ENCODE peak calls at places on chromosomes 4 and X, in six cellular contexts. Q is NCI-H1105; D is stimulated activated CD8-positive, alpha-beta memory T cell treated with anti-CD3 and anti-CD28 coated beads, Interleukin-7, amount 100 ng/mL, for 1 hour; U is activated T-helper 1 cell treated with anti-CD3 and anti-CD28 coated beads, Interleukin-2, amount 50 U/mL, for 16 hours; O is ACHN; C is hepatocyte. W is an unnamed sample.

GRCh38 chrX:126855839-126856238 is 36.3 kb downstream of the PRR32 start:
- DNase-seq in Q (no peak), D (no peak), U (no peak), O (no peak), C (no peak), W (no peak)

GRCh38 chr4:174248407-174248806 is 35.1 kb downstream of the FBXO8 start:
- DNase-seq in Q (no peak), D (no peak), U (no peak), O (no peak), C (no peak), W (no peak)

GRCh38 chrX:40468033-40468979 is 112.5 kb upstream of the ATP6AP2 start:
- DNase-seq in Q (peak; percentile 31), D (no peak), U (no peak), O (peak; percentile 38), C (peak; percentile 56), W (peak; percentile 14)

GRCh38 chr4:155591201-155591600 is 75.4 kb upstream of the GUCY1A1 start:
- DNase-seq in Q (no peak), D (no peak), U (no peak), O (no peak), C (no peak), W (no peak)

GRCh38 chr4:2792711-2793577 is at the start of gene SH3BP2:
- DNase-seq in Q (peak; percentile 5), D (no peak), U (no peak), O (peak; percentile 66), C (peak; percentile 88), W (peak; percentile 73)

GRCh38 chrX:96112689-96113088 is 572.0 kb upstream of the DIAPH2 start:
- DNase-seq in Q (no peak), D (no peak), U (no peak), O (no peak), C (no peak), W (no peak)

GRCh38 chrX:141201962-141202361 is 25.0 kb upstream of the LDOC1 start:
- DNase-seq in Q (no peak), D (no peak), U (no peak), O (no peak), C (no peak), W (no peak)

GRCh38 chr4:75907956-75908355 is 5.7 kb upstream of the PPEF2 start:
- DNase-seq in Q (no peak), D (no peak), U (no peak), O (no peak), C (no peak), W (no peak)

GRCh38 chrX:31298881-31299280 is 227.0 kb upstream of the FTHL17 start:
- DNase-seq in Q (no peak), D (no peak), U (no peak), O (no peak), C (no peak), W (no peak)